ENCODE peak calls at places on chromosomes 3 and 15, in ten cellular contexts. J, B, X, R, M, I, O, S, A and F are unnamed samples.

GRCh38 chr3:189071452-189071851 is 100.3 kb upstream of the TPRG1 start:
- DNase-seq in B (no peak), R (no peak), I (no peak), M (no peak), A (no peak), S (no peak), J (no peak), X (no peak), O (no peak), F (no peak)

GRCh38 chr15:44738340-44738984 is 2.1 kb downstream of the TRIM69 start:
- DNase-seq in B (peak; percentile 20), R (no peak), J (no peak), S (no peak), M (no peak), X (peak; percentile 78), I (peak; percentile 64), A (peak; percentile 43), O (no peak), F (no peak)

GRCh38 chr3:186487819-186488218 is 56.4 kb downstream of the CRYGS start:
- DNase-seq in X (no peak), A (no peak), B (no peak), R (no peak), J (no peak), S (no peak), I (no peak), O (no peak), M (no peak), F (no peak)

GRCh38 chr3:112136959-112137693 is 4.1 kb upstream of the GCSAM start:
- DNase-seq in M (no peak), X (peak; percentile 64), I (peak; percentile 40), B (peak; percentile 75), R (peak; percentile 37), A (peak; percentile 65), S (peak; percentile 12), O (no peak), J (peak; percentile 54), F (peak; percentile 41)

GRCh38 chr3:39429466-39429865 is 22.9 kb downstream of the RPSA start:
- DNase-seq in I (no peak), A (no peak), M (no peak), S (no peak), B (no peak), X (no peak), O (no peak), J (no peak), R (no peak), F (no peak)

GRCh38 chr3:28791713-28792255 is 443.2 kb upstream of the AZI2 start:
- DNase-seq in R (no peak), O (no peak), X (no peak), A (no peak), S (no peak), J (peak; percentile 1), I (no peak), B (peak; percentile 56), M (no peak), F (no peak)

GRCh38 chr15:41692049-41692448 is 31.8 kb downstream of the MGA start:
- DNase-seq in M (no peak), J (no peak), R (no peak), O (no peak), X (no peak), B (no peak), S (no peak), I (no peak), A (no peak), F (no peak)

GRCh38 chr3:124964432-124964831 is 29.9 kb upstream of the MUC13 start:
- DNase-seq in S (peak; percentile 77), R (no peak), M (no peak), J (no peak), I (no peak), X (no peak), A (no peak), B (no peak), O (no peak), F (no peak)

GRCh38 chr3:68876112-68876713 is 56.1 kb downstream of the TAFA4 start:
- DNase-seq in S (peak; percentile 44), B (peak; percentile 63), M (peak; percentile 45), A (peak; percentile 66), R (no peak), J (peak; percentile 54), X (peak; percentile 82), O (peak; percentile 47), I (peak; percentile 42), F (no peak)

GRCh38 chr3:83622526-83622925 is 1336.3 kb upstream of the CADM2 start:
- DNase-seq in J (no peak), X (no peak), B (no peak), A (no peak), M (no peak), R (no peak), S (no peak), O (no peak), I (no peak), F (no peak)

GRCh38 chr15:85047271-85047948 is 65.8 kb downstream of the PDE8A start:
- DNase-seq in J (no peak), O (peak; percentile 58), R (peak; percentile 28), B (no peak), X (peak; percentile 96), A (peak; percentile 99), I (peak; percentile 26), M (no peak), S (peak; percentile 66), F (no peak)

GRCh38 chr15:62869116-62869515 is 173.4 kb upstream of the TPM1 start:
- DNase-seq in R (no peak), A (no peak), M (no peak), I (no peak), S (no peak), B (no peak), O (no peak), J (no peak), X (no peak), F (no peak)

GRCh38 chr3:72887723-72888545 is at the start of gene GXYLT2:
- DNase-seq in S (peak; percentile 63), R (peak; percentile 68), I (peak; percentile 9), B (peak; percentile 67), M (peak; percentile 85), A (peak; percentile 75), J (peak; percentile 29), X (peak; percentile 86), O (peak; percentile 75), F (peak; percentile 57)

GRCh38 chr3:72888546-72889309 is 882 bp downstream of the GXYLT2 start:
- DNase-seq in A (no peak), B (peak; percentile 90), J (no peak), R (peak; percentile 39), S (no peak), X (peak; percentile 39), O (peak; percentile 48), M (peak; percentile 72), I (peak; percentile 7), F (no peak)

GRCh38 chr3:72890166-72890925 is 2.5 kb downstream of the GXYLT2 start:
- DNase-seq in R (no peak), S (no peak), X (no peak), A (no peak), O (no peak), I (no peak), B (no peak), M (no peak), J (no peak), F (no peak)

GRCh38 chr3:72889310-72890165 is 1.7 kb downstream of the GXYLT2 start:
- DNase-seq in A (no peak), S (no peak), X (no peak), M (peak; percentile 64), B (no peak), I (no peak), O (no peak), J (no peak), R (no peak), F (no peak)

DNA sequence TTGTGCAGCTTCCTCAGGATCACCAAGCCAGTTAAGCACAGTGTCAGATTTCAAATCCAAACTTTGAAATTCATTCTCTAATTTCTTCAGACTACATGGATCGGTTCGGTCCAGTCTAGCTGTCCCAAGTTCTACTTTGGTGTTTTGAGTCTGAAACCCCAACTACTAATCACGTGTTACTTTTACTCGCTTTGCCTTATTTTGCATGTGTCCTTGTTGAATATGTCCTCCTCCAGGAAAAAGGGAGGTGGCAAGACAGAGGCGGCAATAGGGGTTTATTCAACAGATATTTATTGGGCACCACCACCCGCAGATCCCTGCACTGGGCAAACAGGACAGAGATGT is 496 bp upstream of the GXYLT2 start:
- DNase-seq in J (no peak), O (no peak), M (no peak), A (no peak), B (no peak), R (no peak), S (no peak), X (no peak), I (no peak), F (no peak)
- H3K4me3 ChIP-seq in J (peak overlapping the region; percentile 36), O (peak overlapping the region; percentile 22), M (peak overlapping the region; percentile 62), A (peak overlapping the region; percentile 71), B (peak overlapping the region; percentile 23), R (peak overlapping the region; percentile 44), S (peak overlapping the region; percentile 61), X (peak overlapping the region; percentile 36), I (peak overlapping the region; percentile 47), F (peak overlapping the region; percentile 45)

GRCh38 chr15:36498401-36498800 is 81.0 kb upstream of the CDIN1 start:
- DNase-seq in O (no peak), X (peak; percentile 24), A (no peak), M (no peak), B (no peak), S (no peak), J (no peak), I (no peak), R (no peak), F (no peak)
- H3K4me3 ChIP-seq in O (no peak overlapping the region), X (no peak overlapping the region), A (peak overlapping the region; percentile 18), M (no peak overlapping the region), B (no peak overlapping the region), S (no peak overlapping the region), J (no peak overlapping the region), I (no peak overlapping the region), R (no peak overlapping the region), F (no peak overlapping the region)

GRCh38 chr15:55899537-55899936 is 93.9 kb downstream of the NEDD4 start:
- DNase-seq in M (no peak), R (no peak), I (no peak), A (no peak), X (no peak), B (no peak), O (no peak), J (no peak), S (no peak), F (no peak)

GRCh38 chr15:55897560-55898336 is 95.7 kb downstream of the NEDD4 start:
- DNase-seq in B (peak; percentile 54), I (no peak), X (peak; percentile 78), J (peak; percentile 37), O (peak; percentile 60), A (peak; percentile 91), S (peak; percentile 43), M (peak; percentile 21), R (peak; percentile 47), F (peak; percentile 48)

GRCh38 chr15:55894406-55894965 is 98.9 kb downstream of the NEDD4 start:
- DNase-seq in X (no peak), M (no peak), O (no peak), S (no peak), J (no peak), A (no peak), I (no peak), R (no peak), B (no peak), F (no peak)

GRCh38 chr15:55893852-55894251 is 99.6 kb downstream of the NEDD4 start:
- DNase-seq in S (no peak), J (no peak), X (no peak), R (no peak), I (no peak), O (no peak), B (no peak), A (no peak), M (no peak), F (no peak)
- H3K4me3 ChIP-seq in S (no peak overlapping the region), J (no peak overlapping the region), X (no peak overlapping the region), R (no peak overlapping the region), I (no peak overlapping the region), O (no peak overlapping the region), B (no peak overlapping the region), A (peak overlapping the region; percentile 35), M (no peak overlapping the region), F (no peak overlapping the region)

GRCh38 chr15:31080618-31081017 is 20.9 kb downstream of the TRPM1 start:
- DNase-seq in J (no peak), S (no peak), R (peak; percentile 42), M (no peak), I (peak; percentile 28), A (peak; percentile 54), O (peak; percentile 50), B (peak; percentile 71), X (peak; percentile 76), F (peak; percentile 19)
- H3K4me3 ChIP-seq in J (peak overlapping the region; percentile 13), S (no peak overlapping the region), R (no peak overlapping the region), M (no peak overlapping the region), I (no peak overlapping the region), A (peak overlapping the region; percentile 35), O (no peak overlapping the region), B (peak overlapping the region; percentile 36), X (no peak overlapping the region), F (peak overlapping the region; percentile 11)